ENCODE peak calls at places on chromosomes 6 and 20, in ten cellular contexts. N is thoracic aorta, B is heart left ventricle, M is endothelial cell, X is fibroblast of mammary gland, O is fibroblast of lung, Y is GM06990, C is GM10248, Q is WERI-Rb-1, T is kidney. J is an unnamed sample.

GRCh38 chr6:27672113-27672799 is 199.4 kb upstream of the ZNF184 start:
- DNase-seq in B (no peak), N (no peak), T (no peak), Y (peak; percentile 80), X (peak; percentile 84), O (peak; percentile 59), M (peak; percentile 61), Q (peak; percentile 72), C (peak; percentile 70), J (no peak)

GRCh38 chr20:19497064-19497463 is 261.0 kb upstream of the RIN2 start:
- DNase-seq in O (peak; percentile 77), Y (no peak), N (no peak), T (no peak), Q (no peak), X (peak; percentile 10), M (no peak), B (no peak), C (no peak), J (no peak)

GRCh38 chr6:154991207-154991606 is 3.9 kb upstream of the TIAM2 start:
- DNase-seq in C (no peak), T (no peak), N (no peak), X (no peak), M (no peak), Y (no peak), Q (no peak), O (peak; percentile 39), B (no peak), J (no peak)

GRCh38 chr6:32108094-32108627 is 977 bp downstream of the TNXB start:
- DNase-seq in X (peak; percentile 55), O (no peak), B (peak; percentile 86), C (no peak), N (no peak), Q (no peak), M (no peak), Y (no peak), T (peak; percentile 89), J (no peak)

GRCh38 chr20:49187330-49188100 is 619 bp downstream of the STAU1 start:
- DNase-seq in C (peak; percentile 64), T (peak; percentile 80), Q (peak; percentile 13), Y (no peak), B (no peak), N (no peak), X (no peak), M (no peak), O (peak; percentile 8), J (no peak)

GRCh38 chr6:10520468-10520867 is 683 bp upstream of the GCNT2 start:
- DNase-seq in C (no peak), O (peak; percentile 30), M (no peak), Y (no peak), Q (no peak), N (no peak), T (no peak), B (no peak), X (no peak), J (no peak)

GRCh38 chr6:128807577-128807976 is 75.4 kb upstream of the LAMA2 start:
- DNase-seq in N (no peak), O (peak; percentile 45), C (no peak), X (peak; percentile 62), T (no peak), M (no peak), Y (no peak), B (no peak), Q (no peak), J (no peak)

GRCh38 chr20:39036011-39036410 is 73.9 kb downstream of the DHX35 start:
- DNase-seq in B (no peak), T (no peak), C (no peak), M (no peak), Q (no peak), X (peak; percentile 25), Y (no peak), N (no peak), O (peak; percentile 66), J (no peak)

GRCh38 chr6:85594197-85594930 is 706 bp upstream of the SNX14 start:
- DNase-seq in Y (no peak), T (no peak), B (peak; percentile 53), C (no peak), N (no peak), X (peak; percentile 25), M (no peak), O (no peak), Q (peak; percentile 42), J (no peak)

GRCh38 chr20:47263502-47264084 is 92.9 kb downstream of the ZMYND8 start:
- DNase-seq in O (peak; percentile 27), Y (no peak), Q (peak; percentile 37), C (no peak), N (no peak), T (no peak), X (no peak), B (peak; percentile 55), M (no peak), J (no peak)

GRCh38 chr20:39745380-39745779 is 783.2 kb downstream of the DHX35 start:
- DNase-seq in T (no peak), X (no peak), B (no peak), C (no peak), N (no peak), Y (no peak), Q (no peak), O (no peak), M (no peak), J (no peak)

GRCh38 chr6:83198486-83199172 is 5.5 kb downstream of the RWDD2A start:
- DNase-seq in B (no peak), Y (no peak), M (no peak), C (no peak), O (peak; percentile 60), Q (no peak), N (no peak), T (no peak), X (no peak), J (no peak)

GRCh38 chr20:44765647-44766367 is 20.1 kb downstream of the KCNK15 start:
- DNase-seq in Y (no peak), Q (no peak), N (no peak), X (peak; percentile 24), B (no peak), T (no peak), M (no peak), O (no peak), C (no peak), J (no peak)

GRCh38 chr20:42274977-42275376 is 656.8 kb upstream of the CHD6 start:
- DNase-seq in O (no peak), M (no peak), Q (no peak), X (no peak), T (no peak), Y (no peak), B (no peak), N (no peak), C (no peak), J (no peak)
- TF ChIP-seq CTCF in O (no peak), M (no peak), Q (no peak), X (no peak), T (no peak), Y (no peak), B (no peak), N (no peak), C (no peak), J (no peak)

DNA sequence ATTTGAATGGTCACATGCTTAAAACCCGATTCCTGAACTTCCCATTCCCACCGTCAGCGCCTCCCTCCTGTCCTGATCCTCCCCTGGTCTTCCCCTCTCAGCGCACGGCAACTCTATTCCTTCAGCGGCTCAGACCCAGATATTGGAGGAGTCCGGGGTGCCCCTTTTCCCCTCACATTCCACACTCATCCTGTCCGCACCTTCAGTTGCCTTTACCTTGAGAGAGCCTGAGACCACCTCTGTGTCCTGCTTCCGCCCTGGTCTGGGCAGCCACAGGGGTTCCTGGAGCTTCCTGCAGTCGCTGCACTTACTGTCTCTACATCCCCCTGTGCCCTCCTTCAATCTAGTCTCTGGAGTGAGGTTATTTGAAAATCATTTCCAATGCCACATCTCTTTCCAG is 193.4 kb downstream of the BCAS1 start:
- DNase-seq in T (no peak), Q (no peak), Y (no peak), M (no peak), X (no peak), C (no peak), O (no peak), B (no peak), N (no peak), J (no peak)
- TF ChIP-seq CTCF in T (no peak), Q (no peak), Y (no peak), M (no peak), X (no peak), C (no peak), O (no peak), B (no peak), N (no peak), J (no peak)

GRCh38 chr6:17017416-17017815 is 84.4 kb upstream of the STMND1 start:
- DNase-seq in N (no peak), C (no peak), Q (no peak), B (no peak), Y (no peak), T (no peak), X (no peak), O (no peak), M (no peak), J (no peak)

GRCh38 chr6:17015144-17015543 is 86.7 kb upstream of the STMND1 start:
- DNase-seq in O (peak; percentile 96), T (no peak), C (peak; percentile 27), Q (no peak), B (no peak), M (no peak), N (no peak), Y (peak; percentile 53), X (peak; percentile 94), J (no peak)

GRCh38 chr6:17013701-17014100 is 88.1 kb upstream of the STMND1 start:
- DNase-seq in Q (no peak), X (peak; percentile 78), T (no peak), B (no peak), N (no peak), O (peak; percentile 93), Y (no peak), M (no peak), C (no peak), J (no peak)

GRCh38 chr6:17018425-17018824 is 83.4 kb upstream of the STMND1 start:
- DNase-seq in C (no peak), T (no peak), Q (no peak), Y (no peak), O (no peak), X (no peak), N (no peak), M (no peak), B (no peak), J (no peak)

GRCh38 chr6:17015551-17016381 is 86.1 kb upstream of the STMND1 start:
- DNase-seq in O (peak; percentile 21), M (peak; percentile 30), Q (no peak), C (no peak), X (no peak), B (peak; percentile 47), N (no peak), Y (peak; percentile 14), T (peak; percentile 86), J (no peak)
- TF ChIP-seq CTCF in O (no peak), M (no peak), Q (no peak), C (no peak), X (no peak), B (no peak), N (peak; percentile 8), Y (no peak), T (no peak), J (no peak)

DNA sequence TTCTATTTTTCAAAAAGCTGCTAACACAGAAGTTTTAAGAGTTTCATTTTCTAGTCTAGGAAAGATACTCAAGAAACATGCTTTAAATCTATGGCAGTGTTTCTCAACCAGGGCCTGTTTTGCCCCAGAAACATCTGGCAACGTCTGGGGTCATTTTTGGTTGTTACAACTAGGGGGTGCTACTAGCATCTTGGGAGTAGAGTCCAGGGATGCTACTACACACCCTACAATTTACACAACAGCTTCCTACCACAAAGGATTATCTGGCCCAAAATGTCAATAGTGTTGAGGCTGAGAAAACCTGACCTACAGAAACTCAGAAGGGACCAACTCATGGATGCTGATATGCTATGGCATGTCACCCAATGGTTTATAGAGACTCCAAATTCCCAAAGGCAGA is 24.4 kb downstream of the SERAC1 start:
- DNase-seq in C (peak; percentile 32), T (no peak), X (peak; percentile 49), Q (no peak), M (peak; percentile 18), B (no peak), N (no peak), Y (no peak), O (no peak), J (no peak)
- TF ChIP-seq CTCF in C (no peak), T (peak; percentile 22), X (peak; percentile 52), Q (peak; percentile 31), M (no peak), B (no peak), N (no peak), Y (peak; percentile 56), O (peak; percentile 47), J (peak; percentile 19)

J was measured in CD14-positive monocyte.